ENCODE peak calls at places on chromosomes 7 and 10, in six cellular contexts. U is GM12878, V is HepG2, C is GM12891, E is H1, I is K562. S is an unnamed sample.

GRCh38 chr10:33136781-33137180 is 178.8 kb upstream of the ITGB1 start:
- DNase-seq in U (no peak), V (no peak), I (no peak), E (no peak), C (no peak), S (no peak)

GRCh38 chr10:128098631-128099030 is 27.6 kb downstream of the MKI67 start:
- DNase-seq in C (no peak), E (no peak), V (no peak), I (no peak), U (no peak), S (no peak)

GRCh38 chr10:77494789-77495541 is 142.6 kb downstream of the KCNMA1 start:
- DNase-seq in U (no peak), I (no peak), C (no peak), V (no peak), E (no peak), S (no peak)

GRCh38 chr7:27104244-27105149 is 2.0 kb upstream of the HOXA2 start:
- DNase-seq in C (no peak), V (no peak), U (no peak), E (no peak), I (no peak), S (no peak)

GRCh38 chr10:86188796-86189558 is 177.6 kb downstream of the GRID1 start:
- DNase-seq in I (no peak), V (no peak), E (no peak), C (no peak), U (no peak), S (no peak)

GRCh38 chr10:61836888-61837747 is 64.4 kb upstream of the ARID5B start:
- DNase-seq in C (no peak), I (no peak), E (no peak), U (no peak), V (peak), S (no peak)

GRCh38 chr10:49446031-49446430 is 50.1 kb upstream of the DRGX start:
- DNase-seq in U (no peak), V (no peak), E (no peak), I (no peak), C (no peak), S (no peak)

GRCh38 chr7:33986951-33987948 is 81.9 kb downstream of the BMPER start:
- DNase-seq in E (no peak), V (peak), I (no peak), U (no peak), C (no peak), S (no peak)

GRCh38 chr10:84296071-84296981 is 32.1 kb upstream of the CCSER2 start:
- DNase-seq in I (no peak), U (no peak), E (no peak), V (no peak), C (no peak), S (no peak)

GRCh38 chr7:121510302-121510701 is 114.2 kb upstream of the FAM3C start:
- DNase-seq in I (peak), E (no peak), V (no peak), C (no peak), U (no peak), S (no peak)

GRCh38 chr7:151793531-151793935 is 83.4 kb downstream of the PRKAG2 start:
- DNase-seq in V (no peak), E (no peak), I (no peak), U (no peak), C (no peak), S (no peak)

GRCh38 chr7:39623312-39624201 is at the start of gene RALA:
- DNase-seq in I (peak), E (peak), U (peak), C (peak), V (peak), S (peak)

GRCh38 chr7:286278-286677 is 3.7 kb upstream of the FOXL3 start:
- DNase-seq in E (no peak), V (no peak), I (no peak), C (no peak), U (no peak), S (no peak)

GRCh38 chr10:25933653-25934608 is at the start of gene MYO3A:
- DNase-seq in I (no peak), E (no peak), C (peak), U (no peak), V (no peak), S (no peak)

GRCh38 chr10:5968681-5969453 is 8.5 kb downstream of the IL15RA start:
- DNase-seq in U (no peak), E (no peak), V (peak), C (no peak), I (no peak), S (no peak)

GRCh38 chr10:30493609-30494530 is 59.9 kb downstream of the MAP3K8 start:
- DNase-seq in I (peak), U (no peak), V (peak), E (no peak), C (no peak), S (no peak)

GRCh38 chr7:10973942-10974716 is 457 bp downstream of the PHF14 start:
- DNase-seq in E (no peak), C (no peak), U (no peak), V (peak), I (peak), S (peak)

GRCh38 chr7:130904792-130905191 is 170.8 kb upstream of the KLF14 start:
- DNase-seq in U (no peak), C (no peak), E (no peak), V (no peak), I (no peak), S (no peak)

GRCh38 chr7:130906575-130906974 is 172.6 kb upstream of the KLF14 start:
- DNase-seq in E (no peak), V (no peak), I (no peak), U (no peak), C (no peak), S (no peak)

GRCh38 chr7:130902755-130903357 is 168.8 kb upstream of the KLF14 start:
- DNase-seq in E (no peak), U (no peak), V (no peak), I (no peak), C (no peak), S (no peak)

GRCh38 chr7:130903358-130903974 is 169.5 kb upstream of the KLF14 start:
- DNase-seq in V (no peak), E (no peak), C (no peak), I (peak), U (no peak), S (no peak)

DNA sequence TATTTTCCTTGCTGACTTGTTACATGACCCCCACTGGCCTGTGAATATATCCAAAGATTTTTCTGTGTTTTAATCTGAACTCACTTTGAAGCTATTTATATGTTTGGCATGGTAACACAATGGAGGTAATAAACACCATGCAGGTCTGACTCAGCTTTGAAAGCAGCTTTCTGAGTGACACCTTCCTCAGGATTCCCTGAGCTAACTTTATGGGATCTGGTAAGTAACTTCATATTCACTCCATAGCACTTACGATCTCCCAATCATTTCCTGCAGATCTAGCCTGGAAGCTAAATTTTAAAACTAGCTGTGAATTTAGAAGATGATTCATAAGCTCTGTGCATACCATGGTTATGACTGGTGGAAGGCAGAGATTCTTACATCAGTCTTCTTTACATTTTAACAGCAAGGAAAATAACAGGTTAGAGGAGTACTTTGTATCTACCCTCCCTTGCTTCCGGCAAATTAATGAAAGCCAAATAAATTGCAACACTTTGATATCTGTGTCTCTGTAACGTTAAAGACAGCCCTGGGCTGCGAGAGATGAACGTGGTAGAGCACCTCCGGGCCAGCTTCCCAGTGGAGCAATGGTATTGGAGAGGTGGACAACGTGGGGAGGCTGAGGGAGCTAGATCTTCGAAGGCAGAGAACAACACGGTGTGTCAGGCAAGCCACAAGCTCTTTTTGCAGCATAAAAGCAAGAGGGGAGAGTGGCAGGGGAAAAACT is 170.2 kb upstream of the KLF14 start:
- DNase-seq in V (peak), U (no peak), C (no peak), E (no peak), I (no peak), S (no peak)
- TF ChIP-seq POLR2A in V (no peak), U (no peak), C (no peak), E (no peak), I (no peak), S (no peak)

GRCh38 chr10:22317771-22318565 is 1.8 kb downstream of the COMMD3 start:
- DNase-seq in U (no peak), I (no peak), C (no peak), V (no peak), E (no peak), S (no peak)
- TF ChIP-seq POLR2AphosphoS5 in U (no peak), I (no peak), C (no peak), V (no peak), E (no peak), S (no peak)

GRCh38 chr7:30594055-30594539 is 581 bp upstream of the GARS1 start:
- DNase-seq in U (peak), I (peak), E (no peak), C (peak), V (peak), S (peak)
- TF ChIP-seq TAF1 in U (no peak), I (no peak), E (no peak), C (no peak), V (no peak), S (no peak)

GRCh38 chr7:108618056-108618455 is 48.4 kb downstream of the DNAJB9 start:
- DNase-seq in E (no peak), V (no peak), C (no peak), U (no peak), I (no peak), S (no peak)

GRCh38 chr7:108613147-108613948 is 43.7 kb downstream of the DNAJB9 start:
- DNase-seq in V (peak), C (peak), E (no peak), I (peak), U (no peak), S (no peak)

GRCh38 chr7:108614903-108615302 is 45.2 kb downstream of the DNAJB9 start:
- DNase-seq in C (no peak), V (no peak), E (no peak), U (no peak), I (no peak), S (no peak)

GRCh38 chr7:108611268-108611667 is 41.6 kb downstream of the DNAJB9 start:
- DNase-seq in V (no peak), C (no peak), U (no peak), E (no peak), I (no peak), S (no peak)

DNA sequence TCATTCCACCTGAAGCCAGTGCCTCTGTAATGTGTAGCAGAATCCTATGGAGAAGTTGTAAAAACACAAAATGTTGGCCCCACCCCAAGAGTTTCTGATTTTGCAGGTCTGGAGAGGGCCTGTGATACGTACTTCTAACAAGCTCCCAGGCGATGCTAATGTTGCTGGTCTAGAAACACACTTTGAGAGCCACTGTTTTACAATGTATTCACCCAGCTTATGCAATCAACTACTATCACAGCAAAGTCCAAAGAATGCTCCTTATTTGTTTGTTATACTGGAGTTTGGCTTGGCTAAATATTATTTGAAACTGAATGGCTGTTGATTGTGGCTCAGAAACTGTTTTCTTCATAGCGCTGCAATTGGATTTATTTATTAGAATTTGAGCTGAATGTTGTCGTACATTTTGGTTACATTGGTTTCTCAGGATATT is 44.3 kb downstream of the DNAJB9 start:
- DNase-seq in E (no peak), I (no peak), C (no peak), U (no peak), V (peak), S (no peak)
- TF ChIP-seq POLR2A in E (no peak), I (no peak), C (no peak), U (no peak), V (no peak), S (no peak)

DNA sequence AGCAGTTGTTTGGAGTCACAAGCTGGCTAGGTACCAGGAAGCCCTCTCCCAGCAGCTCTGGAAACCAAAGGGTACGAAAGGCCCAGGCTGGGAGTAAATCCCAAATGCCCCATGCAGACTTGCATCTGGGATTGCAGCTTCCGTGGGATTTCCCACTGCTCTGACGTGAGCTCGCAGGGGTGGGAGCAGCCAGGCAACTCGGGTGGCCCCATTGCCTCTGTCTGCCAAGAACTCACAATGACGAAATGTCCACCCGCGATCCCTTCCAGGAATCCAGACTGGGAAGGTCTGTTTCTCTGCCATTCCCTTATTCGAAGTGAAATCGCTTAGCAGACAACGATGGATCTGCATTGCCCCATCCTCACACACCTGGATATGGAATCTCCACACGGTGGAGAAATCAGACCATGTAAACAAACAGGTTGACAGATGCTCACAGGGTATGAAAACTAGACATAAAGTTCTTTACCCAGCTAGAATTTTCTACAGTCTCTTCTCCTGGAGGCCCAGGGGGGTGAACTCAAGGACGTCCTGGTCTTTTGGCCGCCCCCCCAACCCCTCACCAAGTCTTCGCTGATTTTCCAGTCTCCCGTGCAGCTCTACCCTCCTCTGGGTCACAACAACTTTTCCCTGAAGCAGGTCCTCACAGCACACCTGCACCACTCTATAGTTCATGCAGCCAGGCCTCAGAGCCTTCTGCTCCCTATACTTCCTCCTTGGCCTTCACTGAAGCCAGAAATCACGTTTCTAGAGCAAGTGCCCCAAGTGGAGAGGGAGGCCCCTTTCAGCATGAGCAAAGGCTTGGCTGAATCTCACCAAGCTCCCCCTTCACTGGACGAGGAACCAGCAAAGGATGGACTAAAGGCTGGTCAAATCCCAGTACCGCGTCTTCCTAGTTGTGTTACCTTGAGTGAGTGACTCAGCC is 20.0 kb downstream of the SH3PXD2A start:
- DNase-seq in C (no peak), E (no peak), U (no peak), I (no peak), V (no peak), S (no peak)
- TF ChIP-seq POLR2AphosphoS5 in C (no peak), E (no peak), U (no peak), I (no peak), V (no peak), S (no peak)

DNA sequence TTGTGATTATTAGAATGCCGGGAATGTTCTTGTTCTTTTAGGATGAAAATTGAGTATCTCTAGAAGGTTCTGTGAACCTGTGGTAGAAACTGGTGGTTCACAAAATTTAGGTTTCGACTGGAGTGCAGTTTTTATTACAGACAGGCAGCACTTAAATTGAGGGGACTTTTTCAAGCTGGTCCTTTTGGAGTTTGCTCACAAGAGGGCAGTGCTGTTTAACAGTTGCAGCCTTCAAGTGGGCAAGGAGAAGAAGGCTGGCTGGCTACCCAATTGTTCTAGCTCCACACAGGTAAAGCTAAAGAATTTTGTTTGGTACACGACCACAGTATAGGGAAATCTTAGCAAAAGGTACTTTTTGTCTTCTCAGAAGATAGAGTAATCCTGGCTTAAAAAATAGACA is 233.6 kb downstream of the SNX13 start:
- DNase-seq in C (no peak), E (no peak), I (peak), V (peak), U (peak), S (peak)
- TF ChIP-seq TAF1 in C (no peak), E (no peak), I (no peak), V (no peak), U (no peak), S (no peak)

DNA sequence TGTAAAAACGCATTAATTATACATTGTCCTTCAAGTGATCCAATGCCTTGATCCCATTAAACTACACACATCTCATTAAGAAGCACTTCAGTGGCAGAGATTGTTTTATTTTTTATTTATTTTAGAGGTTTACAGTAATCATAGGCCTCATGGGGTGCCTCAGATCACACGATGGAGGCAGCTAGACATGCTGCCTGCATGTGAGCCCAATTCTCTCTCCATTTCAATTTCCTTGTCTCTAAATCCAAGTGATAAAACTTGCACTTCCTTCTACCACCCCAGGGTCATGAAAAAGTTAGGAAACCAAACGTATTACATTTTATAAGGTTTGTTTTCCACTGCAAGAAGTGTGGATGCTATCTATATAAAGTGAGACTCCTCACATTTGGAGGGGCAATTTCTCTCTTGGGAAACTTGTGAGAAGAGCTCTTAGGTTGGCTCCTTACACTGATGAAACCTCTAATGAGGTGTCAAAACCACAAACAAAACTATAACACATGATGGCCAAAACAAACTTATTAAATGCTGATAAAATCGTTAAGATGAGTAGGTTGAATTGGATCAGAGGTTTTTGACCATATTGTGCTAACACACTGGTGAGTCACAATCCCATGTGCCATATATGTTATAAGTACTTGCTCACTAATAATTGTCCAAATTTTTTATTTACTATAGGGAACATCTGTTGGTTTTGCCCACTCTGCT is 22.3 kb upstream of the XPNPEP1 start:
- DNase-seq in V (no peak), U (no peak), C (no peak), E (no peak), I (no peak), S (no peak)
- TF ChIP-seq POLR2A in V (no peak), U (no peak), C (no peak), E (no peak), I (no peak), S (no peak)

DNA sequence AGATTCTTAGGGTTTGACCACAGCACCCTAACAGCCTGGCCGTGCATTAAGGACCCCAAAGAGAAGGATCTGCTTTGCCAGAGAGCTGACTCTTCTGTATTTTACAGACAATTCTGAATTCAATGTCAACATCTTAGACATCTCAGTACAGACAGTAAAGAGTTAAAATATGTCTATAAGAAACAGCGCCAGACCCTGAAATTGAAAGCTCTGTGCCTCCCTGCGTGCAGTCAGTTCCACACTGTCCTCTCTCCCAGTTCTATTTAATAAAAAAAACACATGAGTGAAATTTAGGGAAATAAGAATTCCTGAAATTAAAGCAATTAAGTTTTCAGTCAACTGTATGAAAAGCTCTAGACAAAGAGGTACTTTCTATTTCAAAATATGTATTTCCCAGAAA is 45.1 kb downstream of the MET start:
- DNase-seq in V (no peak), I (no peak), U (no peak), C (no peak), E (no peak), S (no peak)
- TF ChIP-seq POLR2AphosphoS5 in V (no peak), I (no peak), U (no peak), C (no peak), E (no peak), S (no peak)